ENCODE peak calls at places on chromosomes 11 and 22, in eight cellular contexts. One of them, this sample, is unnamed. For H3K9me3, the result is how much of the 10 kb centered on the place peaks cover.

GRCh38 chr11:6693342-6694228 is 10.4 kb upstream of the MRPL17 start:
- DNase-seq in gastrocnemius medialis: peak
- DNase-seq in heart right ventricle: peak
- DNase-seq in fibroblast of lung: peak
- DNase-seq in Peyer's patch: no peak
- DNase-seq in A549: no peak
- DNase-seq in hepatocyte: no peak
- DNase-seq in CD8-positive, alpha-beta T cell: peak
- DNase-seq in this sample: no peak

GRCh38 chr22:20779813-20780148 is 5.9 kb downstream of the SERPIND1 start:
- DNase-seq in gastrocnemius medialis: no peak
- DNase-seq in heart right ventricle: no peak
- DNase-seq in fibroblast of lung: peak
- DNase-seq in Peyer's patch: no peak
- DNase-seq in A549: no peak
- DNase-seq in hepatocyte: no peak
- DNase-seq in CD8-positive, alpha-beta T cell: no peak
- DNase-seq in this sample: no peak

GRCh38 chr11:82992219-82992618 is 79.5 kb downstream of the RAB30 start:
- DNase-seq in gastrocnemius medialis: no peak
- DNase-seq in heart right ventricle: peak
- DNase-seq in fibroblast of lung: no peak
- DNase-seq in Peyer's patch: no peak
- DNase-seq in A549: no peak
- DNase-seq in hepatocyte: no peak
- DNase-seq in CD8-positive, alpha-beta T cell: no peak
- DNase-seq in this sample: peak

GRCh38 chr11:18669211-18669593 is 29.4 kb upstream of the TMEM86A start:
- DNase-seq in gastrocnemius medialis: no peak
- DNase-seq in heart right ventricle: no peak
- DNase-seq in fibroblast of lung: peak
- DNase-seq in Peyer's patch: no peak
- DNase-seq in A549: no peak
- DNase-seq in hepatocyte: no peak
- DNase-seq in CD8-positive, alpha-beta T cell: no peak
- DNase-seq in this sample: no peak

GRCh38 chr11:106133529-106133928 is 56.1 kb downstream of the AASDHPPT start:
- DNase-seq in gastrocnemius medialis: no peak
- DNase-seq in heart right ventricle: no peak
- DNase-seq in fibroblast of lung: no peak
- DNase-seq in Peyer's patch: no peak
- DNase-seq in A549: no peak
- DNase-seq in hepatocyte: no peak
- DNase-seq in CD8-positive, alpha-beta T cell: no peak
- DNase-seq in this sample: no peak

GRCh38 chr11:29300441-29300840 is 716.4 kb downstream of the KCNA4 start:
- DNase-seq in gastrocnemius medialis: no peak
- DNase-seq in heart right ventricle: no peak
- DNase-seq in fibroblast of lung: peak
- DNase-seq in Peyer's patch: no peak
- DNase-seq in A549: no peak
- DNase-seq in hepatocyte: no peak
- DNase-seq in CD8-positive, alpha-beta T cell: no peak
- DNase-seq in this sample: no peak

GRCh38 chr11:3121416-3121815 is 43.7 kb downstream of the OSBPL5 start:
- DNase-seq in gastrocnemius medialis: no peak
- DNase-seq in heart right ventricle: no peak
- DNase-seq in fibroblast of lung: no peak
- DNase-seq in Peyer's patch: no peak
- DNase-seq in A549: no peak
- DNase-seq in hepatocyte: no peak
- DNase-seq in CD8-positive, alpha-beta T cell: no peak
- DNase-seq in this sample: no peak

GRCh38 chr22:43179151-43179910 is 7.6 kb downstream of the TTLL12 start:
- DNase-seq in gastrocnemius medialis: no peak
- DNase-seq in heart right ventricle: no peak
- DNase-seq in fibroblast of lung: no peak
- DNase-seq in Peyer's patch: no peak
- DNase-seq in A549: no peak
- DNase-seq in hepatocyte: no peak
- DNase-seq in CD8-positive, alpha-beta T cell: no peak
- DNase-seq in this sample: no peak

GRCh38 chr22:19810381-19811141 is 44.1 kb downstream of the GNB1L start:
- DNase-seq in gastrocnemius medialis: no peak
- DNase-seq in heart right ventricle: no peak
- DNase-seq in fibroblast of lung: peak
- DNase-seq in Peyer's patch: no peak
- DNase-seq in A549: no peak
- DNase-seq in hepatocyte: peak
- DNase-seq in CD8-positive, alpha-beta T cell: no peak
- DNase-seq in this sample: peak

GRCh38 chr11:117197516-117198456 is 1.4 kb upstream of the TAGLN start:
- DNase-seq in gastrocnemius medialis: no peak
- DNase-seq in heart right ventricle: no peak
- DNase-seq in fibroblast of lung: peak
- DNase-seq in Peyer's patch: no peak
- DNase-seq in A549: no peak
- DNase-seq in hepatocyte: peak
- DNase-seq in CD8-positive, alpha-beta T cell: no peak
- DNase-seq in this sample: no peak

GRCh38 chr11:78034623-78035022 is 11.5 kb upstream of the KCTD14 start:
- DNase-seq in gastrocnemius medialis: no peak
- DNase-seq in heart right ventricle: no peak
- DNase-seq in fibroblast of lung: no peak
- DNase-seq in Peyer's patch: no peak
- DNase-seq in A549: no peak
- DNase-seq in hepatocyte: no peak
- DNase-seq in CD8-positive, alpha-beta T cell: no peak
- DNase-seq in this sample: no peak

GRCh38 chr11:2362414-2362813 is 14.7 kb upstream of the CD81 start:
- DNase-seq in gastrocnemius medialis: no peak
- DNase-seq in heart right ventricle: no peak
- DNase-seq in fibroblast of lung: no peak
- DNase-seq in Peyer's patch: no peak
- DNase-seq in A549: no peak
- DNase-seq in hepatocyte: no peak
- DNase-seq in CD8-positive, alpha-beta T cell: no peak
- DNase-seq in this sample: no peak

GRCh38 chr11:75777461-75778110 is 9.0 kb downstream of the DGAT2 start:
- DNase-seq in gastrocnemius medialis: no peak
- DNase-seq in heart right ventricle: no peak
- DNase-seq in fibroblast of lung: no peak
- DNase-seq in Peyer's patch: no peak
- DNase-seq in A549: no peak
- DNase-seq in hepatocyte: no peak
- DNase-seq in CD8-positive, alpha-beta T cell: no peak
- DNase-seq in this sample: no peak

GRCh38 chr11:62082292-62082657 is 41.5 kb upstream of the INCENP start:
- DNase-seq in gastrocnemius medialis: no peak
- DNase-seq in heart right ventricle: no peak
- DNase-seq in fibroblast of lung: no peak
- DNase-seq in Peyer's patch: no peak
- DNase-seq in A549: no peak
- DNase-seq in hepatocyte: no peak
- DNase-seq in CD8-positive, alpha-beta T cell: no peak
- DNase-seq in this sample: no peak

GRCh38 chr11:123653405-123653996 is 923 bp downstream of the SCN3B start:
- DNase-seq in gastrocnemius medialis: no peak
- DNase-seq in heart right ventricle: no peak
- DNase-seq in fibroblast of lung: no peak
- DNase-seq in Peyer's patch: no peak
- DNase-seq in A549: peak
- DNase-seq in hepatocyte: no peak
- DNase-seq in CD8-positive, alpha-beta T cell: no peak
- DNase-seq in this sample: no peak

GRCh38 chr11:116420770-116421528 is 351.8 kb downstream of the BUD13 start:
- DNase-seq in gastrocnemius medialis: no peak
- DNase-seq in heart right ventricle: no peak
- DNase-seq in fibroblast of lung: peak
- DNase-seq in Peyer's patch: no peak
- DNase-seq in A549: no peak
- DNase-seq in hepatocyte: peak
- DNase-seq in CD8-positive, alpha-beta T cell: no peak
- DNase-seq in this sample: peak

GRCh38 chr22:19120829-19121630 is 1.2 kb downstream of the DGCR2 start:
- DNase-seq in gastrocnemius medialis: peak
- DNase-seq in heart right ventricle: peak
- DNase-seq in fibroblast of lung: peak
- DNase-seq in Peyer's patch: no peak
- DNase-seq in A549: peak
- DNase-seq in hepatocyte: peak
- DNase-seq in CD8-positive, alpha-beta T cell: peak
- DNase-seq in this sample: peak

GRCh38 chr11:84969103-84969502 is 658.0 kb downstream of the DLG2 start:
- DNase-seq in gastrocnemius medialis: no peak
- DNase-seq in heart right ventricle: peak
- DNase-seq in fibroblast of lung: peak
- DNase-seq in Peyer's patch: no peak
- DNase-seq in A549: no peak
- DNase-seq in hepatocyte: no peak
- DNase-seq in CD8-positive, alpha-beta T cell: no peak
- DNase-seq in this sample: no peak

GRCh38 chr11:102309621-102310541 is 7.4 kb upstream of the BIRC3 start:
- DNase-seq in gastrocnemius medialis: no peak
- DNase-seq in heart right ventricle: no peak
- DNase-seq in fibroblast of lung: no peak
- DNase-seq in Peyer's patch: no peak
- DNase-seq in A549: no peak
- DNase-seq in hepatocyte: no peak
- DNase-seq in CD8-positive, alpha-beta T cell: no peak
- DNase-seq in this sample: peak

GRCh38 chr22:19568337-19569311 is 44.4 kb upstream of the CLDN5 start:
- DNase-seq in gastrocnemius medialis: no peak
- DNase-seq in heart right ventricle: peak
- DNase-seq in fibroblast of lung: peak
- DNase-seq in Peyer's patch: no peak
- DNase-seq in A549: no peak
- DNase-seq in hepatocyte: no peak
- DNase-seq in CD8-positive, alpha-beta T cell: no peak
- DNase-seq in this sample: no peak

GRCh38 chr11:61699737-61700160 is 19.6 kb downstream of the DAGLA start:
- DNase-seq in gastrocnemius medialis: no peak
- DNase-seq in heart right ventricle: peak
- DNase-seq in fibroblast of lung: no peak
- DNase-seq in Peyer's patch: no peak
- DNase-seq in A549: no peak
- DNase-seq in hepatocyte: peak
- DNase-seq in CD8-positive, alpha-beta T cell: no peak
- DNase-seq in this sample: peak

GRCh38 chr22:24553597-24554315 is 1.2 kb downstream of the GUCD1 start:
- DNase-seq in gastrocnemius medialis: peak
- DNase-seq in heart right ventricle: peak
- DNase-seq in fibroblast of lung: peak
- DNase-seq in Peyer's patch: no peak
- DNase-seq in A549: no peak
- DNase-seq in hepatocyte: peak
- DNase-seq in CD8-positive, alpha-beta T cell: no peak
- DNase-seq in this sample: peak

GRCh38 chr22:23182289-23183106 is 2.2 kb downstream of the BCR start:
- DNase-seq in gastrocnemius medialis: peak
- DNase-seq in heart right ventricle: no peak
- DNase-seq in fibroblast of lung: peak
- DNase-seq in Peyer's patch: no peak
- DNase-seq in A549: no peak
- DNase-seq in hepatocyte: peak
- DNase-seq in CD8-positive, alpha-beta T cell: peak
- DNase-seq in this sample: no peak

GRCh38 chr22:35900483-35901168 is 128.0 kb downstream of the RBFOX2 start:
- DNase-seq in gastrocnemius medialis: no peak
- DNase-seq in heart right ventricle: no peak
- DNase-seq in fibroblast of lung: peak
- DNase-seq in Peyer's patch: no peak
- DNase-seq in A549: no peak
- DNase-seq in hepatocyte: no peak
- DNase-seq in CD8-positive, alpha-beta T cell: no peak
- DNase-seq in this sample: no peak

GRCh38 chr11:115276182-115276581 is 228.0 kb downstream of the CADM1 start:
- DNase-seq in gastrocnemius medialis: no peak
- DNase-seq in heart right ventricle: no peak
- DNase-seq in fibroblast of lung: no peak
- DNase-seq in Peyer's patch: no peak
- DNase-seq in A549: no peak
- DNase-seq in hepatocyte: no peak
- DNase-seq in CD8-positive, alpha-beta T cell: no peak
- DNase-seq in this sample: no peak

GRCh38 chr11:27397619-27398412 is 34.8 kb upstream of the CCDC34 start:
- DNase-seq in gastrocnemius medialis: no peak
- DNase-seq in heart right ventricle: no peak
- DNase-seq in fibroblast of lung: no peak
- DNase-seq in Peyer's patch: no peak
- DNase-seq in A549: no peak
- DNase-seq in hepatocyte: no peak
- DNase-seq in CD8-positive, alpha-beta T cell: no peak
- DNase-seq in this sample: no peak
- TF ChIP-seq CTCF in gastrocnemius medialis: no peak
- TF ChIP-seq CTCF in heart right ventricle: no peak
- TF ChIP-seq CTCF in fibroblast of lung: no peak
- TF ChIP-seq CTCF in Peyer's patch: peak
- TF ChIP-seq CTCF in A549: no peak
- TF ChIP-seq CTCF in hepatocyte: no peak
- TF ChIP-seq CTCF in CD8-positive, alpha-beta T cell: no peak
- TF ChIP-seq CTCF in this sample: no peak

GRCh38 chr11:55054723-55055122 is 207.2 kb upstream of the TRIM48 start:
- DNase-seq in gastrocnemius medialis: no peak
- DNase-seq in heart right ventricle: no peak
- DNase-seq in fibroblast of lung: no peak
- DNase-seq in Peyer's patch: no peak
- DNase-seq in A549: no peak
- DNase-seq in hepatocyte: no peak
- DNase-seq in CD8-positive, alpha-beta T cell: no peak
- DNase-seq in this sample: no peak
- H3K9me3 ChIP-seq in gastrocnemius medialis: under half
- H3K9me3 ChIP-seq in heart right ventricle: half or more
- H3K9me3 ChIP-seq in fibroblast of lung: under half
- H3K9me3 ChIP-seq in Peyer's patch: under half
- H3K9me3 ChIP-seq in A549: under half
- H3K9me3 ChIP-seq in hepatocyte: under half
- H3K9me3 ChIP-seq in CD8-positive, alpha-beta T cell: under half
- H3K9me3 ChIP-seq in this sample: under half

DNA sequence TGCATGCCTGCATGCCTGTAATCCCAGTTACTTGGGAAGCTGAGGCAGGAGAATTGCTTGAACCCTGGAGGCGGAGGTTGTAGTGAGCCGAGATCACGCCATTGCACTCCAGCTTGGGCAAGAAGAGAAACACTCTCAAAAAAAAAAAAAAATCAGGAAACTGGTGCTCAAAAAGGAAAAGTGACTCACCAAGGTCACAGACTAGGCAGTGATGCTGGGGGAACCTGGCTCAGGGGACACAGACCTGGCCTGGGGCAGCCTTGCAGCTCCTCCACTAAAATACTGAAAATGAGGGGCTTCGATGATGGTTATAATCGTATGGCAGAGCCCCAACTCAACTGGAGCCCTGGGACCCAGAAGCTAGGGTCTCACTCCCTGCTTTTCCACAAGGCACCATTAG is 8.1 kb upstream of the SLC35E4 start:
- DNase-seq in gastrocnemius medialis: no peak
- DNase-seq in heart right ventricle: no peak
- DNase-seq in fibroblast of lung: no peak
- DNase-seq in Peyer's patch: no peak
- DNase-seq in A549: no peak
- DNase-seq in hepatocyte: no peak
- DNase-seq in CD8-positive, alpha-beta T cell: no peak
- DNase-seq in this sample: no peak
- H3K4me3 ChIP-seq in gastrocnemius medialis: no peak
- H3K4me3 ChIP-seq in heart right ventricle: no peak
- H3K4me3 ChIP-seq in fibroblast of lung: no peak
- H3K4me3 ChIP-seq in Peyer's patch: no peak
- H3K4me3 ChIP-seq in A549: no peak
- H3K4me3 ChIP-seq in hepatocyte: no peak
- H3K4me3 ChIP-seq in CD8-positive, alpha-beta T cell: no peak
- H3K4me3 ChIP-seq in this sample: no peak

GRCh38 chr22:30802202-30803166 is 107.8 kb downstream of the OSBP2 start:
- DNase-seq in gastrocnemius medialis: peak
- DNase-seq in heart right ventricle: peak
- DNase-seq in fibroblast of lung: peak
- DNase-seq in Peyer's patch: peak
- DNase-seq in A549: peak
- DNase-seq in hepatocyte: peak
- DNase-seq in CD8-positive, alpha-beta T cell: peak
- DNase-seq in this sample: peak
- TF ChIP-seq CTCF in gastrocnemius medialis: peak
- TF ChIP-seq CTCF in heart right ventricle: peak
- TF ChIP-seq CTCF in fibroblast of lung: no peak
- TF ChIP-seq CTCF in Peyer's patch: peak
- TF ChIP-seq CTCF in A549: no peak
- TF ChIP-seq CTCF in hepatocyte: peak
- TF ChIP-seq CTCF in CD8-positive, alpha-beta T cell: no peak
- TF ChIP-seq CTCF in this sample: peak

This sample was measured in testis.